ENCODE peak calls at places on chromosomes 16 and 17, in six cellular contexts. One of them, this sample, is unnamed.
A peak's percentile ranks its signal among the peaks of the same experiment; 100 is the strongest.

GRCh38 chr17:76273923-76274558 is 8.9 kb downstream of the UBALD2 start:
- DNase-seq in psoas muscle: no peak
- DNase-seq in esophagus squamous epithelium: no peak
- DNase-seq in astrocyte: no peak
- DNase-seq in fibroblast of lung: no peak
- DNase-seq in upper lobe of right lung: peak; percentile 58
- DNase-seq in this sample: no peak

GRCh38 chr17:40417258-40417608 is 463 bp downstream of the TOP2A start:
- DNase-seq in esophagus squamous epithelium: no peak
- DNase-seq in astrocyte: no peak
- DNase-seq in upper lobe of right lung: no peak
- DNase-seq in psoas muscle: no peak
- DNase-seq in fibroblast of lung: no peak
- DNase-seq in this sample: no peak

GRCh38 chr16:69839798-69840409 is 77.8 kb downstream of the WWP2 start:
- DNase-seq in fibroblast of lung: peak; percentile 20
- DNase-seq in astrocyte: no peak
- DNase-seq in upper lobe of right lung: peak; percentile 70
- DNase-seq in psoas muscle: peak; percentile 78
- DNase-seq in esophagus squamous epithelium: no peak
- DNase-seq in this sample: no peak

GRCh38 chr17:62664336-62665120 is 37.1 kb downstream of the MRC2 start:
- DNase-seq in astrocyte: no peak
- DNase-seq in fibroblast of lung: no peak
- DNase-seq in esophagus squamous epithelium: no peak
- DNase-seq in psoas muscle: no peak
- DNase-seq in upper lobe of right lung: peak; percentile 60
- DNase-seq in this sample: no peak

GRCh38 chr16:66306366-66307150 is 59.9 kb upstream of the CDH5 start:
- DNase-seq in psoas muscle: no peak
- DNase-seq in esophagus squamous epithelium: no peak
- DNase-seq in fibroblast of lung: no peak
- DNase-seq in upper lobe of right lung: no peak
- DNase-seq in astrocyte: no peak
- DNase-seq in this sample: no peak

GRCh38 chr16:67147437-67148140 is 3.2 kb downstream of the B3GNT9 start:
- DNase-seq in psoas muscle: no peak
- DNase-seq in upper lobe of right lung: no peak
- DNase-seq in astrocyte: no peak
- DNase-seq in esophagus squamous epithelium: no peak
- DNase-seq in fibroblast of lung: no peak
- DNase-seq in this sample: no peak

GRCh38 chr16:520847-521246 is 6.7 kb upstream of the CAPN15 start:
- DNase-seq in astrocyte: no peak
- DNase-seq in fibroblast of lung: no peak
- DNase-seq in psoas muscle: no peak
- DNase-seq in esophagus squamous epithelium: no peak
- DNase-seq in upper lobe of right lung: no peak
- DNase-seq in this sample: no peak

GRCh38 chr17:41625602-41626001 is 1.2 kb upstream of the KRT17 start:
- DNase-seq in astrocyte: no peak
- DNase-seq in esophagus squamous epithelium: no peak
- DNase-seq in upper lobe of right lung: peak; percentile 55
- DNase-seq in psoas muscle: peak; percentile 18
- DNase-seq in fibroblast of lung: no peak
- DNase-seq in this sample: no peak

GRCh38 chr17:78658281-78658785 is 81.1 kb upstream of the DNAH17 start:
- DNase-seq in fibroblast of lung: no peak
- DNase-seq in astrocyte: peak; percentile 60
- DNase-seq in esophagus squamous epithelium: no peak
- DNase-seq in upper lobe of right lung: peak; percentile 44
- DNase-seq in psoas muscle: no peak
- DNase-seq in this sample: no peak

GRCh38 chr16:62213763-62214162 is 177.5 kb upstream of the CDH8 start:
- DNase-seq in astrocyte: no peak
- DNase-seq in upper lobe of right lung: no peak
- DNase-seq in psoas muscle: no peak
- DNase-seq in fibroblast of lung: no peak
- DNase-seq in esophagus squamous epithelium: no peak
- DNase-seq in this sample: no peak

GRCh38 chr16:67169642-67170167 is 633 bp upstream of the NOL3 start:
- DNase-seq in psoas muscle: no peak
- DNase-seq in fibroblast of lung: no peak
- DNase-seq in upper lobe of right lung: no peak
- DNase-seq in astrocyte: no peak
- DNase-seq in esophagus squamous epithelium: no peak
- DNase-seq in this sample: no peak

DNA sequence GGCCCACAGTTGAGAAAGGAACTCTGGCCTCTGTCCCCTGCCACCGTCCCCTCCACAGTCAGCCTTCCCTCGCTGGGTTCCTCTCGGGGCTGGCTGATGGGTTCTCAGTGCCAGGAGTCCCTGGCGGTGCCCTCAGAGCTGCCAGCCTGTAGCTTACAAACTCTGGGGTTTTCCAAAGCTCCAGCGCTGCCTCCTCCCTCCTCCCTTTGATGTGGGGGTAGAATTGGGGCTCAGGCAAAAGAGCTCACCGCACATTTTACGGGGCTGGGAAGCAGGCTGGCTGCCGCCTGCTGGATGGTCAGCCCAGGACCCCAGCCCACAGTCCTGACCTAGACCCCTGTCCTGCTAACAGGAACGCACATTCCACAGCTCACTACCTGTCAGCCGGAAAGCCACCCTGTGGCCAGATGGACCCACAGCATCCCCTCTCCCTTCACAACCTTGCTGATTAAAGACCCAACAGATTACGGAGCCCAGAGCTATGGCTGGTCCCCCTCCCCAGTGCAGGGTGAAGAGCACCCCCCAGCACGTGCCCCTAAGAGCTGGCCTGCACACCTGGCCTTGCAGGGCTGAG is 6.0 kb downstream of the VASN start:
- DNase-seq in psoas muscle: no peak
- DNase-seq in fibroblast of lung: no peak
- DNase-seq in upper lobe of right lung: no peak
- DNase-seq in astrocyte: no peak
- DNase-seq in esophagus squamous epithelium: no peak
- DNase-seq in this sample: no peak
- H3K27ac ChIP-seq in psoas muscle: peak overlapping the region; percentile 69
- H3K27ac ChIP-seq in fibroblast of lung: peak overlapping the region; percentile 66
- H3K27ac ChIP-seq in upper lobe of right lung: peak overlapping the region; percentile 36
- H3K27ac ChIP-seq in astrocyte: no peak overlapping the region
- H3K27ac ChIP-seq in esophagus squamous epithelium: peak overlapping the region; percentile 85
- H3K27ac ChIP-seq in this sample: peak overlapping the region; percentile 90

GRCh38 chr16:11482946-11483748 is 103.6 kb downstream of the LITAF start:
- DNase-seq in esophagus squamous epithelium: no peak
- DNase-seq in fibroblast of lung: no peak
- DNase-seq in psoas muscle: no peak
- DNase-seq in upper lobe of right lung: no peak
- DNase-seq in astrocyte: no peak
- DNase-seq in this sample: no peak
- H3K9me3 ChIP-seq in esophagus squamous epithelium: no peaks in the 10 kb centered on the region
- H3K9me3 ChIP-seq in fibroblast of lung: no peaks in the 10 kb centered on the region
- H3K9me3 ChIP-seq in psoas muscle: peaks cover 10% of the 10 kb centered on the region
- H3K9me3 ChIP-seq in upper lobe of right lung: no peaks in the 10 kb centered on the region
- H3K9me3 ChIP-seq in astrocyte: no peaks in the 10 kb centered on the region
- H3K9me3 ChIP-seq in this sample: no peaks in the 10 kb centered on the region

GRCh38 chr16:23318639-23319038 is 16.5 kb downstream of the SCNN1B start:
- DNase-seq in upper lobe of right lung: peak; percentile 76
- DNase-seq in psoas muscle: no peak
- DNase-seq in esophagus squamous epithelium: no peak
- DNase-seq in astrocyte: no peak
- DNase-seq in fibroblast of lung: no peak
- DNase-seq in this sample: no peak

GRCh38 chr16:23323224-23324030 is 21.3 kb downstream of the SCNN1B start:
- DNase-seq in astrocyte: no peak
- DNase-seq in esophagus squamous epithelium: no peak
- DNase-seq in fibroblast of lung: no peak
- DNase-seq in upper lobe of right lung: no peak
- DNase-seq in psoas muscle: no peak
- DNase-seq in this sample: no peak

GRCh38 chr16:23319861-23320615 is 17.9 kb downstream of the SCNN1B start:
- DNase-seq in fibroblast of lung: no peak
- DNase-seq in psoas muscle: no peak
- DNase-seq in astrocyte: no peak
- DNase-seq in esophagus squamous epithelium: no peak
- DNase-seq in upper lobe of right lung: no peak
- DNase-seq in this sample: no peak

GRCh38 chr16:23321206-23321875 is 19.2 kb downstream of the SCNN1B start:
- DNase-seq in psoas muscle: no peak
- DNase-seq in upper lobe of right lung: no peak
- DNase-seq in fibroblast of lung: no peak
- DNase-seq in astrocyte: no peak
- DNase-seq in esophagus squamous epithelium: no peak
- DNase-seq in this sample: no peak

DNA sequence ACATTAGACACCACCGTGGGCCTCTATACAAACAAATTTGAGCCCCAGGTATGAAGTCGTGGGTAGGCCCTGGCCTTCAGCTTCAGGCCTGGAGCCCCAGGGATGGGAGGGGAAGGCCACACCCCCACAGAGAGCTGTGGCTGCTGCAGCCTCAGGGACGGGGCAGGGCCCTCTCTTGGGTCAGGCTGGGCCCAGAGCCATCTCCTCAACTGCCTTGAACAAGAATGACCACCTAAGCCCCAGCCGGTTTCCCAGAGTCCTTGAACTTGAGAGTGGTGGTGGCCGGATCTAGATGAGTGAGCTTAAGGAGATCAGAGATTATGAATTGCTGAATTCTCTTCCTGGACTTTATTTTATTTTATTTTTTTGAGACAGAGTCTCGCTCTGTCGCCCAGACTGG is 18.6 kb downstream of the SCNN1B start:
- DNase-seq in esophagus squamous epithelium: no peak
- DNase-seq in astrocyte: no peak
- DNase-seq in fibroblast of lung: no peak
- DNase-seq in upper lobe of right lung: peak; percentile 92
- DNase-seq in psoas muscle: no peak
- DNase-seq in this sample: no peak
- H3K4me1 ChIP-seq in esophagus squamous epithelium: peaks cover 9% of the 10 kb centered on the region
- H3K4me1 ChIP-seq in astrocyte: no peaks in the 10 kb centered on the region
- H3K4me1 ChIP-seq in fibroblast of lung: no peaks in the 10 kb centered on the region
- H3K4me1 ChIP-seq in upper lobe of right lung: peaks cover 24% of the 10 kb centered on the region
- H3K4me1 ChIP-seq in psoas muscle: no peaks in the 10 kb centered on the region
- H3K4me1 ChIP-seq in this sample: no peaks in the 10 kb centered on the region

DNA sequence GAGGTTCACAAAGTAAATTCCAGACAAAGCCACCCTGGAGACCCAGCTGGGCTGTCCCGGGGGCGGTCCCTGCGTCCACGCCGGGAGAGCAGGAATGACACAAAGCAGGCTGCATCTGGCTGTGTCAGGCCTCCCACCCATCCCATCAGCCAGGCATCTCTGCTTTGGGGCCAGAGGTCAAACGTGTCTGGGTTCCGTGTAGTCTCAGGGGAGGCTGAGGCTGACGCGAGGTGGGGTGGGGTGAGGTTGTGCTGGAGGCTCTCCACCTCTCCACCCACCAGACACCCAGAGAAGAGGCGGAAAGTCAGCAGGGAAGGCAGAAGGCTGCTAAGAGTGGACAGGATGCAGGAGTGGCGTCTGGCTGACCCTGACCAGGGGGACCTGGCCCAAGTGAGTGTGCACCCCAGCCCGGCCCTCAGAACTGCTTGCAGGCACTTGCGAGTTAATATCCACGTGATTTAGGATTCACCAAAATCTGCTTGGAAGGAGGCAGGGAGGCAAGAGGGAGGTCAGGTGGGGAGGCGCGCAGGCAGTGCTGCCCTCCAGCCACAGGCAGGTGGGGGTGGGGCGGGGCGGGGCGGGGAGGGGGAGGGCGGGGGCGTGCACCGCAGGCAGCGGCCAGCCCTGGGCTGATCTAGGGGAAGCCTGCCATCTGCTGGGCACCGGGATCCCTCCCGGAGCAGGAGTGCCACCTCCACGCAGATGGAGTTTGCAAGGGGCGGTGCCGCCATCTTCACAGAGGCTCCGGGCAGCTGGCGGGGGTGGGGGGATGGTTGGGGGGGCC is 44.3 kb downstream of the TBC1D16 start:
- DNase-seq in esophagus squamous epithelium: no peak
- DNase-seq in fibroblast of lung: peak; percentile 82
- DNase-seq in upper lobe of right lung: peak; percentile 92
- DNase-seq in psoas muscle: peak; percentile 87
- DNase-seq in astrocyte: peak; percentile 38
- DNase-seq in this sample: no peak
- H3K27ac ChIP-seq in esophagus squamous epithelium: no peak overlapping the region
- H3K27ac ChIP-seq in fibroblast of lung: no peak overlapping the region
- H3K27ac ChIP-seq in upper lobe of right lung: no peak overlapping the region
- H3K27ac ChIP-seq in psoas muscle: no peak overlapping the region
- H3K27ac ChIP-seq in astrocyte: no peak overlapping the region
- H3K27ac ChIP-seq in this sample: no peak overlapping the region

DNA sequence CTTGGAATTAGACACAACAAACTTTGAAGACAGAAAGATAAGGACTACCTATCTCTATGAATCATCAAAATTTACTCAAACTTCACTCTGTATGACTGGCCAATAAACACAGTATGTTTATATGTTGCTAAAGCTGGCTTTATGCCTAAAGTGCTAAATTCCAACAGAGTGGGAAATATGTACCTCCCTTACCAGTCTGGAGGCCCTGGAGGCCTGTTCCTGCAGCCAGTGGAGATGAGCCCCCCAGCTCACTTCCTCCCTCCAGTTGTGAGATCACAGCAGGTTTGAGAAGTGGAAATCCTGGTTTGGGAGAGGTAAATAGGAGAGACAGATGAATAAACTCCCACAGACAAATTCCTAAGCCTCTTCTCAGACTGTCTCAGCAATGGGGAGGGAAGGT is 9.0 kb downstream of the ZNF23 start:
- DNase-seq in fibroblast of lung: no peak
- DNase-seq in esophagus squamous epithelium: no peak
- DNase-seq in psoas muscle: no peak
- DNase-seq in upper lobe of right lung: no peak
- DNase-seq in astrocyte: no peak
- DNase-seq in this sample: no peak
- H3K9me3 ChIP-seq in fibroblast of lung: peaks cover 13% of the 10 kb centered on the region
- H3K9me3 ChIP-seq in esophagus squamous epithelium: peaks cover 9% of the 10 kb centered on the region
- H3K9me3 ChIP-seq in psoas muscle: peaks cover 63% of the 10 kb centered on the region
- H3K9me3 ChIP-seq in upper lobe of right lung: peaks cover 38% of the 10 kb centered on the region
- H3K9me3 ChIP-seq in astrocyte: peaks cover 30% of the 10 kb centered on the region
- H3K9me3 ChIP-seq in this sample: peaks cover 52% of the 10 kb centered on the region

DNA sequence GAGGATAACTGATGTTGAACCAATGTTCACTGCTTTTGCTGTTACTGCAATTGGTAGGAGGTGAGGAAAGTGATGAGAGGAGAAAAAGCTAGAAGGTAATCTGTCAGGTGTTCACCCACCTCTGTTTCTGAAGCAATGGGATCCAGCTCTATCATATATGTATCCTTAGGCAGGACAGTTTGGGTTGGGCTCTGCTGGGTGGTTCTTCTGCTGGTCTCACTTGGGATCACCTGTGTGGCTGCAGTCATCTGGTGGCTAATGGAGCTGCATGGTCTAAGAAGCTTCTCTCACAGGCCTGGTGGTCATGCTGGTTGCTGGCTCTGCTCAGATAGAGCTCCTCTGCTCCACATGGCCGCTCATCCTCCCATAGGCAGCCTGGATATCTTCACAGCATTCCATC is 40.2 kb upstream of the ZCCHC14 start:
- DNase-seq in astrocyte: no peak
- DNase-seq in psoas muscle: no peak
- DNase-seq in fibroblast of lung: no peak
- DNase-seq in upper lobe of right lung: no peak
- DNase-seq in esophagus squamous epithelium: no peak
- DNase-seq in this sample: no peak
- H3K4me1 ChIP-seq in astrocyte: peaks cover 2% of the 10 kb centered on the region
- H3K4me1 ChIP-seq in psoas muscle: no peaks in the 10 kb centered on the region
- H3K4me1 ChIP-seq in fibroblast of lung: no peaks in the 10 kb centered on the region
- H3K4me1 ChIP-seq in upper lobe of right lung: no peaks in the 10 kb centered on the region
- H3K4me1 ChIP-seq in esophagus squamous epithelium: no peaks in the 10 kb centered on the region
- H3K4me1 ChIP-seq in this sample: peaks cover 2% of the 10 kb centered on the region